ENCODE peak calls at places on chromosomes 11 and 22, in six cellular contexts. J is H1, A is prostate gland, H is transverse colon, Y is GM23338, V is HCT116. U is an unnamed sample. For H3K4me1 and H3K36me3, the result is how much of the 10 kb centered on the place peaks cover.

GRCh38 chr11:130408901-130409300 is 19.5 kb downstream of the ADAMTS8 start:
- DNase-seq in A (no peak), H (no peak), Y (no peak), J (no peak), V (no peak), U (no peak)

GRCh38 chr11:69259072-69259471 is 34.9 kb upstream of the MYEOV start:
- DNase-seq in H (no peak), A (no peak), V (no peak), J (no peak), Y (no peak), U (no peak)

GRCh38 chr11:119085523-119085878 is 820 bp downstream of the HMBS start:
- DNase-seq in A (no peak), V (no peak), H (peak), Y (no peak), J (no peak), U (no peak)

GRCh38 chr11:12693075-12693473 is 18.9 kb downstream of the TEAD1 start:
- DNase-seq in A (no peak), J (no peak), Y (no peak), V (no peak), H (no peak), U (no peak)

GRCh38 chr11:8025816-8026215 is 38.7 kb downstream of the EIF3F start:
- DNase-seq in J (no peak), Y (no peak), A (no peak), V (no peak), H (no peak), U (no peak)

GRCh38 chr11:126585388-126586302 is 230.2 kb downstream of the ST3GAL4 start:
- DNase-seq in A (peak), J (no peak), H (peak), V (no peak), Y (peak), U (peak)

GRCh38 chr11:27293500-27294417 is 69.3 kb downstream of the CCDC34 start:
- DNase-seq in H (no peak), Y (no peak), V (no peak), J (no peak), A (no peak), U (no peak)

GRCh38 chr11:64206457-64207246 is at the start of gene FERMT3:
- DNase-seq in H (peak), V (no peak), A (no peak), Y (no peak), J (no peak), U (no peak)

GRCh38 chr22:33492210-33492651 is 428.0 kb downstream of the LARGE1 start:
- DNase-seq in V (no peak), H (no peak), Y (peak), A (no peak), J (peak), U (no peak)

GRCh38 chr11:120985718-120986569 is 38.0 kb upstream of the TBCEL start:
- DNase-seq in J (peak), A (peak), Y (peak), V (no peak), H (peak), U (no peak)

GRCh38 chr22:32823024-32823730 is 21.7 kb downstream of the TIMP3 start:
- DNase-seq in J (peak), H (peak), Y (peak), A (no peak), V (peak), U (peak)

GRCh38 chr11:70334351-70334995 is 63.9 kb upstream of the CTTN start:
- DNase-seq in A (no peak), V (no peak), J (no peak), H (no peak), Y (no peak), U (no peak)

GRCh38 chr11:64251986-64252837 is 882 bp downstream of the PLCB3 start:
- DNase-seq in V (no peak), Y (peak), H (peak), J (peak), A (peak), U (no peak)

GRCh38 chr22:36733271-36733670 is 29.7 kb upstream of the CACNG2 start:
- DNase-seq in Y (no peak), A (no peak), J (no peak), H (no peak), V (no peak), U (peak)

GRCh38 chr11:32435947-32436750 is 810 bp upstream of the WT1 start:
- DNase-seq in V (no peak), A (no peak), J (peak), Y (peak), H (no peak), U (no peak)

GRCh38 chr11:128341280-128341679 is 246.1 kb downstream of the ETS1 start:
- DNase-seq in Y (no peak), A (no peak), H (no peak), J (no peak), V (no peak), U (no peak)

GRCh38 chr22:17436382-17436951 is 67.2 kb downstream of the CECR2 start:
- DNase-seq in V (no peak), A (no peak), J (no peak), H (no peak), Y (peak), U (no peak)

DNA sequence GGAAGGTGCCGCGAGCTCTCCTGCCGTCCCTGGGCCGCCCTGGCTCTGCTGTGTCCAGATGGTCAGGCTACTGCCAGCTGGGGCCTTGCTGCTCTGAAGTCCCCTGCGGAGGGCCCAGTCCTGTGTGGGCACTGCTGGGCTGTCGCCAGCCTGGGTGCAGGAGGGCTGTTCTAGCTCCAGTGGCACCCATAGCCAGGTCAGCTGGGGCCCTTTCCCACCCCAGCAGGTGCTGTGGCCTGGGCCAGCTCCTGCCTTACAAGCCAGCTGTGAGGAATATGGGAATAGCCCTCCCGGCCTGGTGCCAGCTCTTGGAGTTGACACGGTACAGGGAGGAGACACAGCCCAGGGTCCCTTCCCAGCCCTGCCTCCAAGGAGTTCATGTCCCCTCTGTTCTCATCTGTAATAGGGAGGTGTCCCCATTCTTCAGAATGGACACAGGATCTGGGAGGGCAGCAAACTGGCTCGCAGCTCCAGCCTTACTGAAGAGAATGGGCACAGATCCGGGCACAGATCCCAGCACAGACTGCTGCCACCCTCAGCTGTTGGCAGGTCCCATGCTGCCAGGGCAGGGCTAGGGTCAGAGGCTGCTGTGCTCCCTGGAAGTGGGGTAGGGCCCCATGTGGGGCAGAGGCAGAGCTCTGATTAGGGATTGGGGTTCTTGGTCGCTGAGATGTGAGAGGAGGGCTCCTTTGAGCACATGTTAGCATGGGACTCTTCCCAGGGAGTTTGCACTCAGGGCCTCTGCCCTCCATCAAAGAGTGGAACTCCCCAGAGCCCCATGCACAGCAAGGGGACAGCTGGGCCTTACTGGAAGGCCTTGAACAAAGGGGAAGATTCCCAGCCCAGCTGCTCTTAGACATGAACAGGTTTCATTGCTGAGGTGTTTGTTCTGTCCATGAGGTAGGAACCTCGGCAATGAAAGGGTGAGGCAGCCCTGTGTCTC is 3.7 kb downstream of the DERL3 start:
- DNase-seq in V (no peak), J (no peak), H (peak), Y (no peak), A (no peak), U (peak)
- H3K4me1 ChIP-seq in V (under half), J (under half), H (under half), Y (under half), A (under half), U (under half)

DNA sequence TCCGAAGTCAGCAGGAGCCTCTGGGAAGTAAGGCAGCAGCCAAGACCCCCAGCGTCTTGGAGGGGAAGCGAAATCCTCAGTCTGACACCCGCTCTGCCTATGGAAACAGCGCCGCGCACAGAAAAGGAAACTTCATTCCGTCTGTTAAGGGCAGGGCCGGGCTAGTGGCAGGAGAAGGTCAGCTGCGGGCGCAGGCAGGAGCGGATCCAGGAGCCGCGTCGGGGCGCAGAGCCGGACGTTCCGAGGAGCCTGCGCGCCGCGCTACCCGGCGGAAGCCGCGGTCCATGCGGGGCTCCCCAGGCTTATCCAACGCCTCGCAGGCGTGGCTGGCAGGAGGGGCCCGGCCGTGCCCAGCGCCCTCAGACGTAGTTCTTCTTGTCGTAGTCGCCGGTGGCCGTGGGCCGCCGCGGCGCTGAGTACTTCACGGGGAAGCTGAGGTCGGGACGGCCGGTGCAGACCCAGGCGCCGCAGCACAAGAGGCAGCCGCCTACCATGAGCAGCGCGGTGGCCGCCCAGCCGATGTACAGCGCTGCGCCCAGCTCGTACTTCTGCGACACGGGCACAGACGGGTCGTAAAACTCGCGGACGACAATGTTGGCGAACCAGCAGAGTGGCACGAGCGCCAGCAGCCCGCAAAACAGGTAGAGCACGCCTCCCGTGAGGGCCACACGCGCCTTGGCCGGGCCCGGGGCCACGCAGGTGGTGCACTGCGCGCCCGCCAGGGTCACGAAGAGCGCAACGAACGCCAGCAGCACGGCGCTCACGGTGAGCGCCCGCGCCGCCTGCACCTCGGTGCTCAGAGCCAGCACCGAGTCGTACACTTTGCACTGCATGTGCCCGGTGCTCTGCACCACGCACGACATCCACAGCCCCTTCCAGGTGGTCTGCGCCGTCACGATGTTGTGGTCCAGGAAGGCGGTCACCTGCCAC is 705 bp downstream of the CLDN5 start:
- DNase-seq in Y (peak), J (peak), V (no peak), A (no peak), H (no peak), U (peak)
- TF ChIP-seq POLR2AphosphoS5 in Y (no peak), J (no peak), V (no peak), A (no peak), H (no peak), U (no peak)

DNA sequence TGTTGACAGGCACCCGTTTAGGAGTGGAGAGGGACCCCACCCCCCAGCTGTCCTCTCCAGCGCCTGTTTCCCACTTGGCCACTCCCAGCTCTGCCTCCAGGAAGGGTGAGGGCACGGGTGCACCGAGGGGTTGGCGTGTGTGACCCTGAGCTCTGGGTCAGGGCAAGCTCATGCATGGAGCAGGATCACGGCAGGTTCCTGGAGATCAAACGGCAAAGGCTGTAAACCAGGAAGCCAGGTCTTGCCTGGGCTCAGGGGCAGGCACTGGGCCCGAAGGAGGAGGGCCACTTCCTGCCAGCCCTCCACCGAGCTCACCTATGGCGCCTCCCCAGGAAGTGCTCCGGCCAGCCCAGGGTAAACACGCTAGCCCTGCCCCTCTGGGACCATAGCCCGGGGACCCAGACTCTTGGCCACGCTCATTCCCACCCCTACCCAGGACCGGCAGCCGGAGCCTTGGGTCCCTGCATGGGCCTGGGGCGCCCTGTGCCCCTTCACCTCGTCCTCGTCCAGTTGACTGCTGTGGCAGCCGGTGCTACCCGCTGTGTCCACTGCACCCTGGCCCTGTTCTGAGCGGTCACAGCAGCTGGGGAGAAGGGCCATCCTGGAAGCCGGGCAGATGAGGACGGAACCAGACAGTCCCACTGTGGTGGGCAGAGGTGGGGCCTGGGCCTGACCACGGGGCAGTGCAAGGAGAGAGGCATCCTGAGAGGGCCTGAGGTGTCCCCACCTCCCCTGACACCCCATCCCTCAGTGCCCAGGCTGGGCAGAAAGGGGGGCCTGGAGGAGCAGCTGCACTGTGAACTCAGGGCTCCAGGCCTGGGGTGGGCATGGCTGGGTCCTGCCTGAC is 1.0 kb upstream of the EPS8L2 start:
- DNase-seq in Y (no peak), J (no peak), A (peak), H (peak), V (no peak), U (peak)
- H3K36me3 ChIP-seq in Y (under half), J (under half), A (under half), H (under half), V (under half), U (under half)

GRCh38 chr22:42685941-42686666 is 34.6 kb downstream of the A4GALT start:
- DNase-seq in Y (peak), J (no peak), A (no peak), V (no peak), H (peak), U (no peak)

GRCh38 chr22:42688914-42689275 is 31.8 kb downstream of the A4GALT start:
- DNase-seq in A (no peak), J (no peak), Y (no peak), V (no peak), H (no peak), U (no peak)

GRCh38 chr22:42691440-42691839 is 29.2 kb downstream of the A4GALT start:
- DNase-seq in V (no peak), Y (no peak), H (no peak), J (no peak), A (no peak), U (no peak)

GRCh38 chr22:42686756-42687491 is 33.7 kb downstream of the A4GALT start:
- DNase-seq in J (no peak), H (no peak), Y (no peak), V (no peak), A (no peak), U (no peak)

DNA sequence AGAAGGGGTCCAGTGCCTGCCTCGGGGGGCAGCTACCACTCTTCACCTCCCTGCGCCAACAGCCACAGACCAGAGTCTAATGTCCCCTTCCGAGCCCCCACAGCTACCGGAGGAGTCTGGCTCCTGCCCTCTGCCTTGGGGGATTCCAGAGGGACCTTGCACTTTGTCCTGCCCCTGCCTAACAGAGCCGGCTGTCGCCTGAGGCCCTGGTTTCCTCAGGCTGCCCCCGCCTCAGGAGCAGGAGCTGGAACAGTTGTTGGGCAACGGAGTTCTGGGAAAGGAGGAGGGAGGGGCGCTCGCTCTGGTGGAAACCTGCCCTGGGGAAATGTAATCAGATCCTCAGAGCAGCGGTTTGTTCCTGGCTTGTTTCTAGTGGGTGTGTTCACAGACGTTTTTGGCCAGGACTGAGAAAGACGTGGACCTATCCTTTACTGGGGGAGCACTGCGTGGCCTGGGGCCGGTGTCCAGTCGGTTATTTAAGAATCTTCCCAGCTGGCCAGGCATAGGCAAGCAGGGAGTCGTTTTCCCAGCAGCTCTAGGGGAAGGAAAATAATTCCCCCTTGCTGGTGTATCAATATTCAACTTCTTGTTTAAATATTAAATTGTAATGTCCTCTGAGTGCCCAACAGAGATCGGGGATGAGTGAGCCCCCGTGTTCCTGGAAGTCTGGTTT is 32.3 kb downstream of the A4GALT start:
- DNase-seq in H (peak), J (no peak), V (no peak), Y (peak), A (peak), U (peak)
- H3K4me1 ChIP-seq in H (half or more), J (under half), V (under half), Y (under half), A (under half), U (half or more)

DNA sequence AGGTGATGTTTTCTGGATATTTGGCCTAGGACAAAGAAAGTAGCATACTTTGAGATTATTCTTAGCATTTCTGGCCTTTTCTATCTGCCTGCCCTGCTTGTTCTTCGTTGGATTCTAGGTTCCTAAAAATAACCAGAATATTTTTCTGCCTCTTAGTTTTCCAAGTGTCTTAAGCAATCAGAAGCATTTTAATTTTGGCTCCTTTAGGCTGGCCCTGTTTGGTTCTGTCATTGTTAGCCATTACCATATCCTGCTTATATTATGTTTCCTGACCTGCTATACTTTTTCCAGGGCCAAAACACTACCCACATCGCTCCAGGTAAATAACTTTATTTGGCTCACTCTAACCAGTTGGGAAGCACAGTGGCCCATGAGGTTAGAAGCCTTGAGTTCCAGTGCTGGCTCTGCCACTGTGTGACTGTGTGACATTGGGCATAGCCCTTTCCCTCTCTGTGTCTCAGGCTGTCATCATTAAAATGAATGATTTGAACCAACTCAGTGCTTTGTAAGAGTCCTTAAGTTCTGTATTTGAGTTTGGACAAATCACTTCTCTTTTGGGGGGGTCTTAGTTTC is 91.1 kb downstream of the STIM1 start:
- DNase-seq in H (no peak), Y (no peak), A (no peak), V (no peak), J (no peak), U (no peak)
- TF ChIP-seq POLR2AphosphoS5 in H (no peak), Y (no peak), A (no peak), V (no peak), J (no peak), U (no peak)

GRCh38 chr11:3003396-3004231 is 11.5 kb upstream of the NAP1L4 start:
- DNase-seq in J (no peak), Y (no peak), H (no peak), A (peak), V (no peak), U (peak)

GRCh38 chr11:3002871-3003270 is 10.7 kb upstream of the NAP1L4 start:
- DNase-seq in H (no peak), A (no peak), J (no peak), Y (no peak), V (no peak), U (peak)

GRCh38 chr11:3001496-3001895 is 9.4 kb upstream of the NAP1L4 start:
- DNase-seq in Y (no peak), A (peak), J (no peak), H (no peak), V (no peak), U (peak)

GRCh38 chr11:3000032-3000961 is 8.2 kb upstream of the NAP1L4 start:
- DNase-seq in Y (no peak), V (no peak), A (peak), J (no peak), H (peak), U (peak)

GRCh38 chr11:3002346-3002745 is 10.2 kb upstream of the NAP1L4 start:
- DNase-seq in V (no peak), J (no peak), H (no peak), A (no peak), Y (no peak), U (peak)
- H3K36me3 ChIP-seq in V (under half), J (under half), H (under half), A (under half), Y (under half), U (half or more)

U was measured in suprapubic skin.